ENCODE peak calls at places on chromosomes 13 and 19, in six cellular contexts. F, Q, V, A, W and D are unnamed samples.

GRCh38 chr13:113928701-113929627 is 44.9 kb downstream of the C13orf46 start:
- DNase-seq in A (no peak), Q (peak), V (peak), F (peak), W (peak), D (peak)

GRCh38 chr13:76717092-76717491 is 169.1 kb downstream of the KCTD12 start:
- DNase-seq in W (no peak), F (peak), A (no peak), V (no peak), Q (no peak), D (no peak)

GRCh38 chr13:35947315-35947714 is 183.9 kb downstream of the DCLK1 start:
- DNase-seq in F (no peak), A (no peak), W (no peak), Q (no peak), V (no peak), D (no peak)

GRCh38 chr13:110685305-110685704 is 20.6 kb downstream of the CARS2 start:
- DNase-seq in W (no peak), F (peak), Q (no peak), V (no peak), A (no peak), D (no peak)

GRCh38 chr13:37752156-37752555 is 117.4 kb downstream of the TRPC4 start:
- DNase-seq in W (no peak), A (no peak), Q (no peak), V (no peak), F (no peak), D (no peak)

GRCh38 chr13:106714271-106714670 is 146.3 kb upstream of the ARGLU1 start:
- DNase-seq in F (no peak), W (no peak), V (no peak), Q (no peak), A (no peak), D (no peak)

GRCh38 chr13:73708393-73708985 is 425.7 kb downstream of the KLF12 start:
- DNase-seq in V (peak), Q (peak), F (peak), A (peak), W (no peak), D (no peak)

GRCh38 chr19:11024259-11024658 is 63.4 kb downstream of the SMARCA4 start:
- DNase-seq in F (no peak), A (no peak), W (no peak), Q (no peak), V (no peak), D (no peak)

GRCh38 chr19:280541-281007 is 10.6 kb downstream of the PLPP2 start:
- DNase-seq in A (no peak), F (no peak), V (no peak), Q (no peak), W (no peak), D (no peak)

GRCh38 chr19:1730157-1730556 is 23.1 kb upstream of the ONECUT3 start:
- DNase-seq in Q (no peak), F (no peak), V (no peak), W (peak), A (no peak), D (no peak)

GRCh38 chr13:30792257-30793000 is 57.1 kb downstream of the ALOX5AP start:
- DNase-seq in F (peak), A (peak), Q (peak), V (peak), W (peak), D (peak)

GRCh38 chr19:10718205-10719196 is 622 bp downstream of the DNM2 start:
- DNase-seq in F (peak), W (peak), V (peak), A (no peak), Q (no peak), D (no peak)

GRCh38 chr19:410243-410781 is 1.4 kb upstream of the C2CD4C start:
- DNase-seq in Q (no peak), W (no peak), F (no peak), A (no peak), V (no peak), D (no peak)

GRCh38 chr19:15779756-15780476 is 7.5 kb upstream of the OR10H5 start:
- DNase-seq in A (peak), F (no peak), Q (peak), W (peak), V (peak), D (peak)

GRCh38 chr13:21360463-21360862 is 98.6 kb downstream of the ZDHHC20 start:
- DNase-seq in Q (no peak), W (no peak), A (no peak), V (no peak), F (no peak), D (no peak)

GRCh38 chr13:37534181-37534580 is 64.4 kb downstream of the POSTN start:
- DNase-seq in V (no peak), F (peak), W (no peak), A (no peak), Q (no peak), D (no peak)

GRCh38 chr19:58549664-58550361 is 5.1 kb downstream of the CHMP2A start:
- DNase-seq in Q (no peak), A (no peak), W (no peak), V (no peak), F (no peak), D (no peak)

GRCh38 chr19:24140099-24140498 is 53.1 kb downstream of the ZNF254 start:
- DNase-seq in A (peak), F (peak), Q (no peak), V (no peak), W (no peak), D (no peak)

GRCh38 chr19:10884273-10884672 is 12.9 kb downstream of the CARM1 start:
- DNase-seq in F (peak), V (peak), A (no peak), W (no peak), Q (no peak), D (no peak)

GRCh38 chr19:719081-719512 is 10.4 kb downstream of the PALM start:
- DNase-seq in F (no peak), V (no peak), A (no peak), Q (peak), W (peak), D (peak)

GRCh38 chr19:58468216-58468839 is 1.4 kb downstream of the ZNF324 start:
- DNase-seq in Q (no peak), W (no peak), V (no peak), F (peak), A (no peak), D (no peak)

GRCh38 chr13:65613004-65613403 is 1617.1 kb downstream of the PCDH9 start:
- DNase-seq in F (no peak), W (no peak), Q (no peak), A (peak), V (no peak), D (no peak)

GRCh38 chr13:92315265-92315664 is 911.3 kb upstream of the GPC6 start:
- DNase-seq in V (no peak), A (no peak), Q (no peak), F (no peak), W (no peak), D (no peak)

GRCh38 chr19:9061879-9062278 is 25.0 kb upstream of the OR1M1 start:
- DNase-seq in F (no peak), V (no peak), A (no peak), Q (no peak), W (no peak), D (no peak)

GRCh38 chr13:39417643-39418042 is 185.3 kb downstream of the LHFPL6 start:
- DNase-seq in W (peak), Q (no peak), A (no peak), F (peak), V (no peak), D (no peak)

GRCh38 chr19:33302974-33303790 is 848 bp upstream of the CEBPA start:
- DNase-seq in V (peak), W (peak), Q (no peak), A (peak), F (peak), D (peak)

GRCh38 chr13:114019367-114019766 is 45.5 kb upstream of the C13orf46 start:
- DNase-seq in Q (no peak), V (no peak), W (peak), A (no peak), F (no peak), D (no peak)

GRCh38 chr13:21100211-21100610 is 38.8 kb upstream of the LATS2 start:
- DNase-seq in Q (no peak), W (no peak), F (no peak), A (no peak), V (no peak), D (peak)

GRCh38 chr19:45767881-45768643 is 990 bp downstream of the SIX5 start:
- DNase-seq in Q (peak), W (peak), F (peak), V (peak), A (peak), D (peak)
- TF ChIP-seq POLR2A in Q (no peak), W (no peak), F (no peak), V (peak), A (peak), D (no peak)

GRCh38 chr19:21023901-21024300 is 3.4 kb downstream of the ZNF430 start:
- DNase-seq in A (no peak), W (no peak), Q (no peak), V (no peak), F (peak), D (no peak)
- H3K4me3 ChIP-seq in A (no peak), W (no peak), Q (no peak), V (no peak), F (no peak), D (no peak)

GRCh38 chr13:23350009-23350408 is 83.5 kb downstream of the SACS start:
- DNase-seq in V (no peak), W (no peak), F (no peak), A (peak), Q (no peak), D (no peak)

GRCh38 chr13:23352161-23352560 is 81.3 kb downstream of the SACS start:
- DNase-seq in W (no peak), F (no peak), V (no peak), A (no peak), Q (no peak), D (no peak)

GRCh38 chr13:23357349-23357748 is 76.2 kb downstream of the SACS start:
- DNase-seq in V (no peak), Q (no peak), A (no peak), F (no peak), W (no peak), D (no peak)

GRCh38 chr13:23356368-23356767 is 77.1 kb downstream of the SACS start:
- DNase-seq in V (no peak), F (no peak), A (no peak), Q (no peak), W (no peak), D (no peak)

DNA sequence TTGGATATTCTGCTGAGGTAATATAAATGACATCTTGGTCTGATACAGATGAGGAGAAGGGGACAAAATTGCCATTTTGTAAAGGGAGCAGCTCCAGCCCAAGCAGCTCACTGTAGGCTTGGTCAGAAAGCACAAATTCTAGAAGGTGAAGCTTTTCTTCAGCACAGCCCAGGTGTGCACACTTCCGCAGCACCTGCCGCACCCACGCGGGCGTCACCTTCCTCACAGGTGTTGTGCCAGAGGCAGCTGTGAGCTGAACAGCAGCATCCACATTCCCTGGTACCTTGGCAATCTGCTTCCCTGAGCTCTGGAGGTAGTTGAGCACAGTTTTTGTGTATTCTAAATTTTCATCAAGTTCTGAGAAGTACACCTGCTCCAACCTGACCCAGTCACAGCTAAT is 79.0 kb downstream of the SACS start:
- DNase-seq in W (peak), Q (no peak), A (no peak), F (no peak), V (no peak), D (no peak)
- TF ChIP-seq POLR2A in W (no peak), Q (no peak), A (no peak), F (no peak), V (no peak), D (no peak)

GRCh38 chr13:27449936-27450828 is at the start of gene MTIF3:
- DNase-seq in Q (peak), V (peak), A (peak), W (peak), F (peak), D (peak)

GRCh38 chr13:27449081-27449603 is 1.2 kb downstream of the MTIF3 start:
- DNase-seq in V (no peak), A (no peak), F (no peak), Q (no peak), W (no peak), D (no peak)

GRCh38 chr13:27448308-27448707 is 2.1 kb downstream of the MTIF3 start:
- DNase-seq in A (no peak), W (no peak), Q (no peak), F (no peak), V (no peak), D (no peak)

GRCh38 chr13:27450921-27451461 is 627 bp upstream of the MTIF3 start:
- DNase-seq in Q (no peak), F (peak), W (peak), A (peak), V (peak), D (peak)

DNA sequence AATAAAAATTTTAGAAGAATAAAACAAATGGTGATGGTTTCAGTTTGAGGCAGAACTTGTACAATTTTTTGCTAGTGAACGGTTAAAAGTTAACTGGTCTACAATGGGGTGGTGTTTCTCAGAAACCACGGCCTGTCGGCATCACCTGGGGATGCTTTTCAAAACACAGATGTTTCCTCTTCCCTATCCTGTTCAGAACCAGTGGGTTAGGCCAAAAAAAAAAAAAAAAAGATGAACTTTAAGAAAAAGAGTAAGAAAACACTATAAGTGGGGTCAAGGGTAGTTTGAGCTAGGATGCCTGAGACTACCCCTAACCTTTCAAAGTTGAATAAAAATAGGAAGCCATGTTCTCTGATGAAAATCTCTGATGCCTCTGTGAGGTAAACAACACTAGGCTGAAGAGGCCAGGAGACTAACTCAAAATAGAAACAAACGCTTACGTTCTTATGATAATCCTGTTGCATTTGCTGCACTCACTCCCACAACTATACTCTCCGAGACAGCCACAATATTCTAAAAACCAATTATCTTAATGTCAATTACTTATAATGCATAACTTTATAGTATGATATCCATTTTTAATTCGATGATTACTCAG is 3.3 kb downstream of the MTIF3 start:
- DNase-seq in Q (no peak), F (no peak), A (no peak), W (no peak), V (peak), D (no peak)
- H3K4me3 ChIP-seq in Q (no peak), F (no peak), A (no peak), W (no peak), V (no peak), D (no peak)

GRCh38 chr19:18110833-18111232 is 13.3 kb downstream of the MAST3 start:
- DNase-seq in W (no peak), Q (no peak), V (peak), A (no peak), F (no peak), D (no peak)

GRCh38 chr19:18109363-18109730 is 11.8 kb downstream of the MAST3 start:
- DNase-seq in A (no peak), F (no peak), V (peak), Q (no peak), W (no peak), D (no peak)

GRCh38 chr19:18108897-18109296 is 11.3 kb downstream of the MAST3 start:
- DNase-seq in Q (no peak), V (peak), F (no peak), W (no peak), A (no peak), D (no peak)

GRCh38 chr19:18107235-18108083 is 9.9 kb downstream of the MAST3 start:
- DNase-seq in F (no peak), A (no peak), V (no peak), W (no peak), Q (no peak), D (no peak)

GRCh38 chr19:18109731-18110671 is 12.4 kb downstream of the MAST3 start:
- DNase-seq in F (no peak), A (no peak), W (peak), Q (no peak), V (peak), D (no peak)
- TF ChIP-seq POLR2A in F (no peak), A (peak), W (no peak), Q (no peak), V (peak), D (no peak)

GRCh38 chr19:17080441-17080803 is 4.8 kb downstream of the MYO9B start:
- DNase-seq in W (no peak), Q (no peak), F (no peak), V (no peak), A (no peak), D (no peak)
- H3K4me3 ChIP-seq in W (no peak), Q (peak), F (peak), V (no peak), A (no peak), D (no peak)

DNA sequence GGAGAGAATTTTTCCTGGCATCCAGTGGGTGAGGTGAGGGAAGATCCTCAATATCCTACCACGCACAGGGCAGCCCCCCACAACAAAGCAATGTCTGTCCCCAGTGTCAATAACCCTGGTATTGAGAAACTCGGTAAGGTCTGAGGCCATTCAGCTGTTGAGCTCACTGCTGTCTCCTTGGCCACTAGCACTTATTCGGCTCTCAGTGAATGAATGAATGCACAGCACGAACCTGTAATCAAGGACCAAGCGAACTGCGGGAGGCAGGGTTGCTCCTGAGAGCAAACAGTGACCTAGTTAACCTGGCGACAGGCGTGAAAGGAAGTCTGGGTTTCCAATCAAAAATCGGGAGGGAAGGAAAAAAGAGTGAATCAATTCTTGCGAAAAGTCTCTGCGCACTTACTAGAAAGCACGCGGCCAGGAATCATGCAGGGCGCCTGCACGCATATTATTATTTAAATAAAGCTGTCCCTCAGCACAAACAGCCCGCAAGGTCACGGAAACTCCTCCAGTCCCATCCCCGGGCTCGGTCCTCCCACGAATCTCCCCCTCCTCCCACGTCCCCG is 538 bp downstream of the ZSCAN5A start:
- DNase-seq in A (no peak), Q (peak), W (no peak), V (no peak), F (peak), D (no peak)
- TF ChIP-seq POLR2A in A (no peak), Q (no peak), W (no peak), V (peak), F (no peak), D (no peak)

GRCh38 chr19:35739275-35740107 is 2.8 kb downstream of the IGFLR1 start:
- DNase-seq in W (peak), V (no peak), A (no peak), Q (no peak), F (no peak), D (no peak)
- H3K4me3 ChIP-seq in W (no peak), V (no peak), A (peak), Q (peak), F (no peak), D (no peak)

GRCh38 chr19:56840452-56841193 is at the start of the genes PEG3 and ZIM2:
- DNase-seq in W (peak), F (no peak), Q (no peak), A (no peak), V (peak), D (no peak)
- TF ChIP-seq POLR2A in W (no peak), F (no peak), Q (no peak), A (no peak), V (no peak), D (no peak)